ENCODE peak calls at places on chromosome 2, in six cellular contexts. U, N, X, G, A and C are unnamed samples.

GRCh38 chr2:181741756-181742155 is 61.4 kb upstream of the NEUROD1 start:
- DNase-seq in X (no peak), U (peak; percentile 40), G (no peak), A (no peak), N (peak; percentile 75), C (no peak)

GRCh38 chr2:72139871-72140620 is 7.6 kb downstream of the CYP26B1 start:
- DNase-seq in A (no peak), N (no peak), X (no peak), G (no peak), U (no peak), C (no peak)

GRCh38 chr2:18047114-18047695 is 168.7 kb downstream of the KCNS3 start:
- DNase-seq in A (no peak), N (no peak), G (no peak), U (no peak), X (no peak), C (no peak)

GRCh38 chr2:63589148-63589972 is 597 bp downstream of the MDH1 start:
- DNase-seq in N (no peak), X (peak; percentile 53), G (peak; percentile 70), U (no peak), A (no peak), C (peak; percentile 25)

GRCh38 chr2:29260151-29260772 is 145.0 kb downstream of the CLIP4 start:
- DNase-seq in X (no peak), N (peak; percentile 19), A (no peak), G (no peak), U (peak; percentile 77), C (no peak)

GRCh38 chr2:145984541-145984940 is 1464.6 kb upstream of the ZEB2 start:
- DNase-seq in A (no peak), G (peak; percentile 1), U (peak; percentile 92), N (no peak), X (no peak), C (no peak)

GRCh38 chr2:128451084-128451483 is 132.4 kb upstream of the HS6ST1 start:
- DNase-seq in G (no peak), A (no peak), U (no peak), N (no peak), X (no peak), C (no peak)

GRCh38 chr2:43268066-43268971 is 41.9 kb upstream of the ZFP36L2 start:
- DNase-seq in X (no peak), A (no peak), G (no peak), N (no peak), U (no peak), C (no peak)

GRCh38 chr2:47867205-47867604 is 39.1 kb downstream of the FBXO11 start:
- DNase-seq in X (peak; percentile 50), G (peak; percentile 6), A (no peak), U (peak; percentile 84), N (peak; percentile 76), C (no peak)

GRCh38 chr2:32064021-32064678 is 794 bp downstream of the SPAST start:
- DNase-seq in G (peak; percentile 43), X (peak; percentile 49), U (peak; percentile 11), N (no peak), A (no peak), C (peak; percentile 50)

GRCh38 chr2:151730242-151730975 is 3.9 kb downstream of the NEB start:
- DNase-seq in G (no peak), N (peak; percentile 52), A (no peak), U (peak; percentile 18), X (no peak), C (peak; percentile 28)